ENCODE peak calls at places on chromosomes 3 and 15, in four cellular contexts. U, F, Q and K are unnamed samples.

GRCh38 chr3:70358978-70359580 is 46.6 kb upstream of the MDFIC2 start:
- DNase-seq in U (peak), F (peak), Q (no peak), K (peak)

GRCh38 chr3:69084326-69084667 is 440 bp upstream of the ARL6IP5 start:
- DNase-seq in U (no peak), F (peak), Q (no peak), K (peak)

GRCh38 chr3:54067060-54067459 is 55.3 kb upstream of the CACNA2D3 start:
- DNase-seq in U (no peak), F (peak), Q (no peak), K (peak)

GRCh38 chr3:23648965-23649328 is 156.8 kb upstream of the UBE2E1 start:
- DNase-seq in U (no peak), F (peak), Q (no peak), K (no peak)

GRCh38 chr3:106560451-106560966 is 691.7 kb upstream of the CBLB start:
- DNase-seq in U (no peak), F (peak), Q (no peak), K (peak)

GRCh38 chr3:143896486-143896885 is 48.2 kb upstream of the SLC9A9 start:
- DNase-seq in U (no peak), F (no peak), Q (no peak), K (no peak)

GRCh38 chr3:42572278-42572677 is 9.5 kb downstream of the SEC22C start:
- DNase-seq in U (no peak), F (peak), Q (no peak), K (no peak)

GRCh38 chr3:119310052-119310451 is 15.9 kb downstream of the ARHGAP31 start:
- DNase-seq in U (peak), F (peak), Q (no peak), K (peak)

GRCh38 chr15:57554063-57554820 is 37.5 kb upstream of the MYZAP start:
- DNase-seq in U (no peak), F (no peak), Q (no peak), K (no peak)

GRCh38 chr3:141845407-141846049 is 30.9 kb upstream of the ATP1B3 start:
- DNase-seq in U (no peak), F (no peak), Q (no peak), K (no peak)

GRCh38 chr3:131140891-131141290 is 114.2 kb downstream of the NEK11 start:
- DNase-seq in U (no peak), F (no peak), Q (no peak), K (no peak)

GRCh38 chr3:131143802-131144201 is 117.1 kb downstream of the NEK11 start:
- DNase-seq in U (no peak), F (no peak), Q (no peak), K (no peak)

GRCh38 chr3:131147534-131147933 is 120.9 kb downstream of the NEK11 start:
- DNase-seq in U (no peak), F (no peak), Q (no peak), K (no peak)

GRCh38 chr3:131141770-131142169 is 115.1 kb downstream of the NEK11 start:
- DNase-seq in U (no peak), F (no peak), Q (no peak), K (no peak)

DNA sequence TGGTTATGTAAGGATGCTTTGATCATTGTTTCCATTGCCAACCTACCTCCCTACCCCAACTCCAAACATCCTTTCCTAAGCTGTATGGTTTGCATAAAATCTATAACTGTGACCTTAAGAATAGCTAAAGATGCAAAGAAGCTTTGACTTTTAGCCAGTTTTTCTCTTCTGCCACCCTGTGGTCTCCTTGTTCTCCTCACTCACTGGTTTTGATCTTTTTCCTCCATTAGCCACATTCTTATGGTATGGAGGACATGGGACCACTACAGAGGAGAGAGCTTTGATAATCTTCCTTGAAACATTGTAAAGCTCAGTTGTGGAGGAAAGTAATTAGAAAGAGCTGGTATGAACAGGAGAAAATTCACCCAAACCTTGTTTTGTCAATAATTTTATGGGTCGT is 115.9 kb downstream of the NEK11 start:
- DNase-seq in U (peak), F (no peak), Q (no peak), K (no peak)
- TF ChIP-seq CTCF in U (no peak), F (no peak), Q (no peak), K (no peak)

DNA sequence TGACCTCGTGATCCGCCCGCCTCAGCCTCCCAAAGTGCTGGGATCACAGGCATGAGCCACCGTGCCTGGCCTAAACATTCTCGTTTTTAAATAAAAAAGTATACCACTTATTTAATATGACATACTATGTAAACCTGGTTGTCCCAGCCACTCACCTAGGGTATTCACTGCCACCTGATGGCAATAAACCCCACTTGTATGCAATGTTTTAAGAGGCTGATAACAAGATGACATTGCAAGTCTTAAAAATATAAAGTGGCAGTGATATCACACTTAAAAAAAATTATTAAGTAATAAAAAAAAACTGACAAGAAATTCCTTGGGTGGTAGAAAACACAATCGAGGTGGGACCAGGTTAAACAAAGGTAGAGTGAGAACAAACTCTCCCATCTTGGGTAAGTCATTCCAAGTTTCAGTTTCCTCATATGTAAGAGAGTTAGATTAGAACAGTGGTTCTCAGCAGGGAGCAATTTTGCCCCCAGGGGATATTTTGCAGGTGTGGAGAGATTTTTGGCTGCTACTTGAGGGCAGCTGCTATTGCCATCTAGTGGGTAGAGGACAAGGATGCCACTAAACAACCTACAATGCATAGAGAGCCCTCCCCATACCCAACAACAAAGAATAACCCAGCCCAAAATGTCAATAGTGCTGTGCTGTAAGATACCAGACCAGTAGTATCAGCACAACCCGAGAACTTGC is 14.5 kb downstream of the ARF4 start:
- DNase-seq in U (no peak), F (peak), Q (no peak), K (no peak)
- TF ChIP-seq CTCF in U (peak), F (peak), Q (peak), K (no peak)

GRCh38 chr3:11059799-11060115 is 67.2 kb downstream of the SLC6A1 start:
- DNase-seq in U (no peak), F (no peak), Q (no peak), K (no peak)
- TF ChIP-seq CTCF in U (no peak), F (no peak), Q (no peak), K (no peak)

DNA sequence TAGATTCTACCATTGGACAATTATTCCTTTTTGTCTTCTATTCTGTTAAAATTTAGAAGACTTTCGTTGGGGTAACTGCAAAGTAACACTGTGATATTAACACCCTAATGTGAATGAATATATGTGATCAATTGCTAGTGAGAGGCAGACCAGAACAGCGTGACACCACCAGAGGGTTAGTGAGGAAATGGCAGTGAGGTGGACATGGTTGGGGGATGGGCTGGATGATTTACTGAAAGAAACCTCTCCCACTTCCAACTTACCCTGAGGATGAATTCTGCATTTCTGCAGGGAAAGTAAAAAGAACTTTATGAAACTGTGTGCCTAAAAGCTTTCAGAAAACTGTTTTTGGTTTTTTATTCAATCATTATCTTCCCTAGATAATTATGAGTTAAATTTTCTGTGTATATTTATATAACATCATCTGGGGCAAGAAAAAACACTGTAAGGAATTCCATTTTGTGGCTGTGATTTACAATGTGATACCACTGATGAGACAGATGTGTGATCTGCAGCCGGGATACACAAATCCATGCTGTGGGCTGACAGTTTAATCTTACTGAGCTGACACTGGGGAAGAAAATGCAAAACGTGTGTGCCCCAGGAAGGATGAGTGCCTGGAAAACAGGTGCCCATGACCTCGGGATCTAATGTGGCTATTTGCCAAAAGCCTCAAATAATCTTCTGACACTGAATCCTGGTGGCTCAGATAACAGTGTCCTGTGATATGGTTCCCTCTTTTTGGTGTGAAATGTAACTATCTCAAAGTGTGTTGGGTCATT is 10.3 kb downstream of the MYRIP start:
- DNase-seq in U (no peak), F (no peak), Q (no peak), K (no peak)
- TF ChIP-seq CTCF in U (no peak), F (no peak), Q (no peak), K (no peak)

GRCh38 chr3:128537091-128537703 is 44.2 kb upstream of the GATA2 start:
- DNase-seq in U (no peak), F (no peak), Q (no peak), K (no peak)
- TF ChIP-seq CTCF in U (no peak), F (no peak), Q (no peak), K (no peak)

DNA sequence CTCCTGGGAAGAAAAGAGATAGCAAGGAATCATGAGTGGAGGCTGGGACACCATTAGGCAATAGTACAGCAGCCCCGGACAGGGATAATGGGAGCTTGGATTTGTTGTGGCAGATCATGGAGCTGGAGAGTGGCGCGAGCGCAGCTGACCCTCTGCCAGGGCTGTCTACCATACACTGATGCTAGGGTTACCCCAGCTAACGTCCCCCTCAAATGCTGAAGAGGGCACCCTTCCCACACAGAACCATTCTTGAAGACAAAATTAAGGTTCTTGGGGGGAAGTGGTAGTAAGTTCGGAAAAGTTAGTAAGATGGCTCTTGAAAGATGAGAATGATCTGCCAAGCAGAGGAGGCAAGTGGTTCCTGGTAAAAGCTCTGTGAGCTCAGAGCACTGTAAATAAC is 61.1 kb downstream of the ST3GAL6 start:
- DNase-seq in U (no peak), F (no peak), Q (no peak), K (no peak)
- TF ChIP-seq CTCF in U (peak), F (no peak), Q (peak), K (no peak)